ENCODE peak calls at places on chromosomes 16 and 17, in six cellular contexts. V is HCT116, B is neural progenitor cell, Y is fibroblast of lung, E is GM23338, J is H9. D is an unnamed sample. For H3K4me1, the result is how much of the 10 kb centered on the place peaks cover.

GRCh38 chr16:2284797-2285576 is 17.1 kb upstream of the RNPS1 start:
- DNase-seq in V (no peak), B (no peak), Y (no peak), E (no peak), J (no peak), D (no peak)

GRCh38 chr16:68236804-68237242 is 896 bp upstream of the ESRP2 start:
- DNase-seq in V (no peak), B (peak), Y (no peak), E (peak), J (no peak), D (no peak)

GRCh38 chr17:64024781-64025731 is 4.6 kb upstream of the ICAM2 start:
- DNase-seq in V (no peak), B (no peak), Y (no peak), E (no peak), J (no peak), D (no peak)

GRCh38 chr16:1712791-1713261 is 6.8 kb downstream of the MAPK8IP3 start:
- DNase-seq in V (no peak), B (no peak), Y (peak), E (no peak), J (no peak), D (no peak)

GRCh38 chr17:82882715-82883446 is 43.1 kb upstream of the ZNF750 start:
- DNase-seq in V (no peak), B (no peak), Y (no peak), E (no peak), J (no peak), D (no peak)

GRCh38 chr16:57127836-57128235 is 35.5 kb downstream of the CPNE2 start:
- DNase-seq in V (no peak), B (no peak), Y (no peak), E (no peak), J (no peak), D (no peak)

GRCh38 chr16:88448461-88449266 is 4.4 kb upstream of the ZFPM1 start:
- DNase-seq in V (no peak), B (no peak), Y (no peak), E (no peak), J (no peak), D (no peak)

GRCh38 chr16:81705261-81705660 is 73.8 kb upstream of the PLCG2 start:
- DNase-seq in V (no peak), B (no peak), Y (no peak), E (no peak), J (no peak), D (no peak)

GRCh38 chr17:81037026-81037782 is 2.3 kb downstream of the BAIAP2 start:
- DNase-seq in V (no peak), B (no peak), Y (no peak), E (no peak), J (no peak), D (no peak)
- H2AFZ ChIP-seq in V (no peak), B (no peak), Y (no peak), E (no peak), J (no peak), D (no peak)

DNA sequence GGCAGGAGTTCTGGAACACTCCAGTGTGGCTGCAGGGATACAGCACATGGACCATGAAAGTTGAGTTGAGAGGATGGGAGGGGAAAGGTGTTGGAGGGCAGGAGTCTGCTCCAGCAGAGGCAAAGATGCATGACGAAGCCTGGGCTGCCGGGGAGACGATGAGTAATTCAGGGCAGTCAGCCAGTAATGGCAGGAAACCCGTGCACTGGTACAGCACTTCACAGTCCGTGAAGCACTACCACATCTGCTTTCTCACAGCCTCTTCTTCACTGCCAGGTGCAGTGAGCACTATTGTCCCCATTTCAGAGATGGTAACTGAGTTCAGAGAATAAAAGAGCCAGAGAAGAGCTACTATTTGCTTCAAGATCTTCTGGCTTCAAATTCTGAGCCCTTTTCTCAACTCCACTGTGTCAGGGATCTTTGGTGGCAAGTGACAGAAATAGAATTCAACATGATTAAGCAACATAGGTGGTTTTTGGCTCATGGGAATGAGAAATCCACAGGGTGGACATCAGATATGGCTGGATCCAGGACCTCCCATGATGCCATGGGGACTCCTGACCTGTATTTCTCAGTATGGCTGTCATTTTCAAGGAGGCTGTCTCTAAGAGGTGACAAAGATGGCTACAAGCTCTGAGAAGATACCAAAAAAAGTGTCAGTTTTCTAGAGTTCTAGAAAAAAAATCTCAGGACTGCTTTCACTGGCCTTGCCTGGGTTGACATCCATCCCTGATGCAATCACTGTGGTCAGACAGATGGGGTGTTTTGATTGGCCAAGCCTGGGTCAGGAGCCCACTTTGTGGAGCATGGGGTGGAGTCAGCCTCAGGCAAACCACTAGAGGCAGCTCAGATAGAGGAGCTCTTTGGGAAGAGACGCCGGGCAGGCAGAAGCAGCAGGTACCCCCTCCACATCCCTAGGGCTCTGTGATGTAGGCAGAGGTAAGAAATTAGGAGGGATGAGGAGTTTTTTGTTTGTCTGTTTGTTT is 24.7 kb downstream of the IL21R start:
- DNase-seq in V (peak), B (no peak), Y (peak), E (peak), J (peak), D (no peak)
- H3K27ac ChIP-seq in V (no peak), B (no peak), Y (no peak), E (no peak), J (no peak), D (no peak)

GRCh38 chr17:18055597-18055996 is 16.4 kb downstream of the GID4 start:
- DNase-seq in V (no peak), B (no peak), Y (no peak), E (no peak), J (no peak), D (no peak)
- H3K4me1 ChIP-seq in V (under half), B (under half), Y (under half), E (under half), J (under half), D (under half)

GRCh38 chr16:75361936-75362335 is 71.4 kb downstream of the CFDP1 start:
- DNase-seq in V (no peak), B (no peak), Y (no peak), E (no peak), J (no peak), D (no peak)
- H2AFZ ChIP-seq in V (no peak), B (no peak), Y (no peak), E (no peak), J (no peak), D (no peak)

GRCh38 chr17:72412650-72413076 is 291.8 kb downstream of the SOX9 start:
- DNase-seq in V (no peak), B (no peak), Y (peak), E (no peak), J (no peak), D (no peak)

GRCh38 chr17:72416054-72416691 is 295.4 kb downstream of the SOX9 start:
- DNase-seq in V (no peak), B (peak), Y (no peak), E (peak), J (no peak), D (peak)

GRCh38 chr17:72414967-72415853 is 294.4 kb downstream of the SOX9 start:
- DNase-seq in V (no peak), B (no peak), Y (no peak), E (no peak), J (no peak), D (no peak)

GRCh38 chr17:72413077-72414031 is 292.5 kb downstream of the SOX9 start:
- DNase-seq in V (no peak), B (no peak), Y (no peak), E (no peak), J (no peak), D (no peak)

DNA sequence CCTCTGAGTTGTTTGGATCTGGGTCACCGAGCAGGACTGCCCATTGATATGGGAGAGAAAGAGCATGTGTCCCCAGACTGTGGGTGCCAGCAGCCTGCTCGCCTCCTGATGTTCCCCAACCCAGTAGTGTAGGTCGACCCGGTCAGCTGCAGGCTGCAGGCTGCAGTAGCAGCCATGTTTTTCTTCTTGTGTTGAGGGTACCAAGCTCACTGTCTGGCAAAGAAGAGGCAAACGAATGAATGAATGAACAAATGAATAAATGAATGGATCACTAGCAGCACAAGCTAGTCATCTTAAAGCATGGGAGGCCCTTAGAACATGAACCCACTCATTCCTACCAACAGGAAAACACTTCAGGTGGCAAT is 293.2 kb downstream of the SOX9 start:
- DNase-seq in V (no peak), B (no peak), Y (no peak), E (no peak), J (no peak), D (no peak)
- H3K27ac ChIP-seq in V (peak), B (no peak), Y (no peak), E (no peak), J (no peak), D (no peak)

D was measured in keratinocyte.